ENCODE peak calls at places on chromosomes 13 and 19, in four cellular contexts. W, C, Y and G are unnamed samples.
A peak's percentile ranks its signal among the peaks of the same experiment; 100 is the strongest.

GRCh38 chr19:17784201-17785008 is 10.5 kb upstream of the B3GNT3 start:
- DNase-seq in W (peak; percentile 83), Y (no peak), C (peak; percentile 36), G (peak; percentile 85)

GRCh38 chr13:42064259-42064658 is 15.8 kb downstream of the DGKH start:
- DNase-seq in W (no peak), Y (no peak), C (peak; percentile 94), G (no peak)

GRCh38 chr19:55581828-55582223 is 1.2 kb upstream of the ZNF579 start:
- DNase-seq in W (no peak), C (no peak), Y (no peak), G (peak; percentile 23)

GRCh38 chr19:6580313-6580712 is 10.6 kb downstream of the CD70 start:
- DNase-seq in Y (no peak), C (peak; percentile 12), W (no peak), G (no peak)

GRCh38 chr13:110525328-110526319 is 35.9 kb downstream of the RAB20 start:
- DNase-seq in W (no peak), Y (no peak), C (no peak), G (no peak)

GRCh38 chr13:75621147-75621546 is 15.0 kb upstream of the LMO7 start:
- DNase-seq in Y (no peak), C (peak; percentile 70), W (no peak), G (no peak)

GRCh38 chr13:58151452-58151851 is 519.9 kb downstream of the PCDH17 start:
- DNase-seq in C (no peak), W (no peak), Y (no peak), G (no peak)

GRCh38 chr13:75704194-75704941 is 68.2 kb downstream of the LMO7 start:
- DNase-seq in C (peak; percentile 85), W (no peak), Y (no peak), G (no peak)

GRCh38 chr13:59086147-59086546 is 1077.6 kb downstream of the DIAPH3 start:
- DNase-seq in C (peak; percentile 88), Y (no peak), W (no peak), G (no peak)

GRCh38 chr13:35140321-35140720 is 198.3 kb downstream of the NBEA start:
- DNase-seq in W (no peak), Y (no peak), C (peak; percentile 4), G (no peak)

GRCh38 chr13:100520936-100521765 is 67.4 kb downstream of the GGACT start:
- DNase-seq in Y (no peak), W (peak; percentile 72), C (no peak), G (no peak)

GRCh38 chr13:112332727-112333126 is 43.4 kb upstream of the SPACA7 start:
- DNase-seq in W (no peak), Y (no peak), C (no peak), G (no peak)

GRCh38 chr13:112330479-112331407 is 45.4 kb upstream of the SPACA7 start:
- DNase-seq in W (no peak), Y (no peak), C (no peak), G (no peak)

GRCh38 chr13:112335135-112335534 is 41.0 kb upstream of the SPACA7 start:
- DNase-seq in C (no peak), W (no peak), Y (no peak), G (no peak)

GRCh38 chr13:112331675-112332074 is 44.5 kb upstream of the SPACA7 start:
- DNase-seq in C (no peak), Y (no peak), W (no peak), G (no peak)

DNA sequence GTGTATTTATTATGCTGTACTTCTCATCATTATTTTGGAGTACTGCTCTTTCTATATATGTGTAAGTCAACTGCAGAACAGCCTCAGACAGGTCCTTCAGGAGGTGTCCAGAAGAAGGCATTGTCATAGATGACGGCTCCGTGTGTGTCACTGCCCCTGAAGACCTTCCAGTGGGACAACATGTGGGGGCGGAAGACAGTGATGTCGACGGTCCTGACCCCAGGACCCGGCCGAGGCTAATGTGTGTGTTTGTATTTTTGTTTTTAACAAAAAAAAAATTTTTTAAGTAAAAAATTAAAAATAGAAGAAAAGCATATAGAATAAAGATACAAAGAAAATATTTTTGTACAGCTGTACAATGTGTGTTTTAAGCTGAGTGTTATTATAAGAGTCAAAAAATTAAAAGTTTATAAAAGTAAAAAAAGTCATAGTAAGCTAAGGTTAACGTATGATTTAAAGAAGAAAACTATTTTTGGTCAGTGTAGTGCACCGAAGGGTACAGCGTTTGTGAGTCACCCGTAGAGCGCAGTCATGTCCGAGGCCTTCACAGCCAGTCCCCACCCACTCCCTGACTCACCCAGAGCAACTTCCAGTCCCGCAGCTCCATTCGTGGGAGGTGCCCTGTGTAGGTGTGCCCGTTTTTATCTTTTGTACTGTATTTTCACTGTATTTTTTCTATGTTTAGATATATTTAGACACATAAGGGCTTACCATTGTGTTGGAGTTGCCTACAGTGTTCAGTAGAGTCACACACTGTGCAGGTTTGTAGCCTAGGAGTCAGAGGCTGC is 42.2 kb upstream of the SPACA7 start:
- DNase-seq in W (no peak), Y (no peak), C (no peak), G (no peak)
- H3K56ac ChIP-seq in W (no peak overlapping the region), Y (no peak overlapping the region), C (no peak overlapping the region), G (no peak overlapping the region)

DNA sequence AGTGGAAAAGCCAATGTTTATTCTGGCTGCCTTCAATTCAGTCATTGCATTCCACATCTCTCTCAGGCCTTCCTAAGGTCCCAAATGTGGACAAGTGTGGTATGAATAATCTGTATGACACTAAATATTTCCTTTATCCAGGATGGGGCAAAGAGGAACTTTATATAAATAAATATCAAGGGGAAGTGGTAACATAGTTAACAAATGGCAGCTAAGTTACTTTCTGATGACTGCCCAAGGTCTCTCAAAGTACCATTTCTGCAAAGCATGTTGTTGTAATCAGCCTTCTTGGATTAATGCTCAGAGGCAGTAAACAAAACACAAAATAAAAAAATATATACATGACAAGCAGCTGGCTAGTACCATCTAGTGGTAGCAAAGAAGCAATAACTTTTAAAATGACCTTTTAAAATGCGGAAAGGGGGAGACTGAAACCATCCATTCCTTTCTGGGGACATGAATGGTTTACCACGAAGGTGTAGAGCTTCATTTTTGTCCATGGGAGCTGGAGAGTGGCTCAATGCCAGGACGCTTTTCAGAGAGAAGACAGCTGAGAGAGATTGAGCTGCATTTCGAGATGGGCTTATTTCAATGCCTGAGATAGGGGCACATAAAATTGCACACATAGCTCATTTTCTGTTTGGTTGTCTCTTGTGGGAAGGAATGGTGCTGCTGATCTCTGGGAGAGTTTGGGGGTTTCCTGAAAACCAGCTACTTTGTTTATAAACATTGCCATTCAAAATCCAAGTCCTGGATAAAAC is 259.2 kb downstream of the RFC3 start:
- DNase-seq in C (peak; percentile 1), W (no peak), Y (no peak), G (peak; percentile 29)
- H2BK120ac ChIP-seq in C (no peak overlapping the region), W (no peak overlapping the region), Y (no peak overlapping the region), G (peak overlapping the region; percentile 10)

DNA sequence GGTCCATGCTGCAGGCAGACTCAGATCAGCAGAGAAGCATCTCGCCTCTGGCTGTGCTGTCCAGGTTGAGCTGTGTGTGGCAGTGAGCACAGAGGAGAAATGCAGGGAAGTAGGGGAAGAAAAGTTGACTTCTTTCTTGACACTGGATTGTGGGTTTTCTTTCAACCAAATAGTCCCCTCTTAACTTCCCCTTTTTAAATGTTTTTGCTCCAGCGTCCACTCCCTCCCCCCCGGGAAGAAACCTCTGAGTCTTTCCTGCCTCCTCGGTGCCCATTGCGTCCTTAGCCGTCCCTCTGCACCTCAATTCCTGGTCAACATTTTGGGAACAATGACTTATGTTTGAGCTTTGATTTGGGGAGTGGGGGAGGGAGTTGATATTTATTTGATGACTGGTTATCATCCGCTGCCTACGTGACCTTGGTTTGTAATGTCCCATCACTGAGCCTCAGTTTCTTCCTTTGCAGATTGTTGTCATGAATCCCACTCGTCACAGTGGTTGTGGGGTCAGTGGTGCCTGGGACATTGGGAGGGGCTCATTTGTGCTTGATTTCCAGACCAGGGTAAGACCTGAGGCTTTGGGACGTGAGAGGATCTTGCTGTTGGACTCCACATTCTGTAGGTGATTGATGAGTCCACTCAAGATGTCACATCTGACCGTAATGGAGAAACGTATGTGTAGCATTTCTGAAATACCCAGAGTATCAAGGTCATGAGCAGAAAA is at the start of gene LILRB2:
- DNase-seq in Y (no peak), W (no peak), C (no peak), G (no peak)
- H3K56ac ChIP-seq in Y (no peak within 1 kb of the TSS), W (no peak within 1 kb of the TSS), C (no peak within 1 kb of the TSS), G (no peak within 1 kb of the TSS)

GRCh38 chr19:19205416-19206410 is 2.5 kb upstream of the NR2C2AP start:
- DNase-seq in C (no peak), W (no peak), Y (no peak), G (peak; percentile 24)

GRCh38 chr19:19203012-19203856 is at the start of gene NR2C2AP:
- DNase-seq in Y (no peak), W (peak; percentile 85), C (peak; percentile 83), G (peak; percentile 88)

GRCh38 chr19:19202707-19203011 is 555 bp downstream of the NR2C2AP start:
- DNase-seq in C (no peak), W (no peak), Y (no peak), G (peak; percentile 34)

GRCh38 chr19:19204181-19204580 is 967 bp upstream of the NR2C2AP start:
- DNase-seq in C (no peak), Y (no peak), W (peak; percentile 50), G (peak; percentile 45)

DNA sequence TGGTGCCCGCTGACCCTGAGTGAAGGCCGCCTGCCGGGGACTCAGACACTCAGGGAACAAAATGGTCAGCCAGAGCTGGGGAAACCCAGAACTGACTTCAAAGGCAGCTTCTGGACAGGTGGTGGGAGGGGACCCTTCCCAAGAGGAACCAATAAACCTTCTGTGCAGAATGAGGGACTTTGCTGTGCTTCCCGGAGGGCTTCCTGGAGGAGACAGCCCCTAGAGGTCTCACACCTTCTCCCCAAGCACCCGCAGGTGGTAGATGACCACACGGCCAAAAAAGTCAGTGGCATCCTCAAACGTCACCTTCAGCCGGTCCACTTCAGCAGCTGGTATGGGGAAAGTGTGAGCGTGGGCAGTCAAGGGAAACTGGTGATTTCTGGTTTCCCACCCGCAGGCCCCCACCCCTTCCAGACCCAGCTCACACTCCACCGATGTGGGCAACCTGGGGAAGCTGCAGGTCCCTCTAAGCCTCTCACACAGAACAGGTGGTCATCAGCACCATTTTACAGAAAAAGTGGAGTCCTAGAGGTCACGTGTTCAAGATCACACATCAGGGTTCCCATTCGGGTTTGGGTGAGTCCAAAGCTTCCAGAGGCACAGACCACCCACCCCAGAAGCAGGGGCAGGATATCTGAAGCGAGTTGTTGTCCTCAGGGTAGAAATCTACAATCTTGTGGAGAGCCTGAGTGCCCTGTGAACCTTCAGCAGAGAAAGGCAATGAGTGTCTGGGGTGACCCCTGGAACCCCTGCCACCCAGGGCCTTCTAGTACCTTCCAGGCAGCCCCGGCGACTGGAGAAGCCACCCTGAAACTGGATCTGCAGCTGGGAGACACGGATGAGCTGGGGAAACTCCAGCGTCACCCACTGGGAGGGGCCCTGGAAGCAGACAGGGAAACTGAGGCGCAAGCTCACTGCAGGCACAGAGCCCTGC is 1.2 kb downstream of the NR2C2AP start:
- DNase-seq in Y (no peak), C (no peak), W (no peak), G (no peak)
- H2BK120ac ChIP-seq in Y (no peak overlapping the region), C (no peak overlapping the region), W (no peak overlapping the region), G (no peak overlapping the region)

GRCh38 chr13:114123876-114124275 is 8.5 kb downstream of the RASA3 start:
- DNase-seq in C (no peak), Y (no peak), W (no peak), G (no peak)
- H3K56ac ChIP-seq in C (no peak overlapping the region), Y (no peak overlapping the region), W (no peak overlapping the region), G (no peak overlapping the region)

DNA sequence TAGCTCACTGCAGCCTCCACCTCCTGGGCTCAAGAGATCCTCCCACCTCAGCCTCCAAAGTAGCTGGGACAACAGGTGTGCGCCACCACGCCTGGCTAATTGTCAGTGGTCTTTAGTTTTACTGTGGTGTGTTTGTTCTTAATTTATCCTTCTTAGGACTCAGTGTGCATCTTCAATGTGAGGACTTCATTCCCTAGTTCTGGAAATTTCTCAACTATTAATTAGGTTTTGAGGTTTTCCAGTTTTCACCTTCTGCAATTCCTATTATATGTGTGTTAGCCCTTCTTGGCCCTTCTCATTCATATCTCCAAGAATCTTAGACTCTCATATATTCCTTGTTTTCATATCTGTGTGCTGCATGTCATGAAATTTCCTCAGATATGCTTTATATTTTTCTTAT is 32.2 kb upstream of the SLC7A10 start:
- DNase-seq in Y (no peak), W (no peak), C (no peak), G (no peak)
- H2BK120ac ChIP-seq in Y (no peak overlapping the region), W (no peak overlapping the region), C (no peak overlapping the region), G (no peak overlapping the region)